ENCODE peak calls at places on chromosomes 16 and 17, in six cellular contexts. One of them, this sample, is unnamed.

GRCh38 chr16:82439678-82440293 is 187.0 kb upstream of the CDH13 start:
- DNase-seq in H1: no peak
- DNase-seq in GM12892: no peak
- DNase-seq in K562: no peak
- DNase-seq in HepG2: peak
- DNase-seq in GM12878: no peak
- DNase-seq in this sample: peak

GRCh38 chr17:77233635-77234334 is 93.0 kb downstream of the SEC14L1 start:
- DNase-seq in H1: no peak
- DNase-seq in GM12892: peak
- DNase-seq in K562: peak
- DNase-seq in HepG2: peak
- DNase-seq in GM12878: peak
- DNase-seq in this sample: peak

GRCh38 chr16:53131050-53131362 is 76.2 kb downstream of the CHD9 start:
- DNase-seq in H1: no peak
- DNase-seq in GM12892: no peak
- DNase-seq in K562: no peak
- DNase-seq in HepG2: no peak
- DNase-seq in GM12878: no peak
- DNase-seq in this sample: no peak

GRCh38 chr16:67451061-67451703 is 20.3 kb downstream of the HSD11B2 start:
- DNase-seq in H1: no peak
- DNase-seq in GM12892: no peak
- DNase-seq in K562: no peak
- DNase-seq in HepG2: no peak
- DNase-seq in GM12878: no peak
- DNase-seq in this sample: no peak

GRCh38 chr17:17749921-17750320 is 68.7 kb downstream of the RAI1 start:
- DNase-seq in H1: peak
- DNase-seq in GM12892: no peak
- DNase-seq in K562: peak
- DNase-seq in HepG2: peak
- DNase-seq in GM12878: peak
- DNase-seq in this sample: no peak

GRCh38 chr17:3759597-3760216 is 36.0 kb downstream of the HASPIN start:
- DNase-seq in H1: no peak
- DNase-seq in GM12892: no peak
- DNase-seq in K562: peak
- DNase-seq in HepG2: no peak
- DNase-seq in GM12878: no peak
- DNase-seq in this sample: no peak

GRCh38 chr16:53754938-53755910 is 51.3 kb downstream of the FTO start:
- DNase-seq in H1: no peak
- DNase-seq in GM12892: no peak
- DNase-seq in K562: peak
- DNase-seq in HepG2: no peak
- DNase-seq in GM12878: no peak
- DNase-seq in this sample: no peak

GRCh38 chr17:38511126-38512108 is 83.2 kb downstream of the ARHGAP23 start:
- DNase-seq in H1: no peak
- DNase-seq in GM12892: no peak
- DNase-seq in K562: no peak
- DNase-seq in HepG2: no peak
- DNase-seq in GM12878: no peak
- DNase-seq in this sample: no peak

GRCh38 chr16:84993926-84994325 is 17.4 kb downstream of the ZDHHC7 start:
- DNase-seq in H1: no peak
- DNase-seq in GM12892: no peak
- DNase-seq in K562: no peak
- DNase-seq in HepG2: no peak
- DNase-seq in GM12878: no peak
- DNase-seq in this sample: no peak

GRCh38 chr17:57461082-57461481 is 204.8 kb downstream of the MSI2 start:
- DNase-seq in H1: no peak
- DNase-seq in GM12892: no peak
- DNase-seq in K562: no peak
- DNase-seq in HepG2: no peak
- DNase-seq in GM12878: no peak
- DNase-seq in this sample: no peak

DNA sequence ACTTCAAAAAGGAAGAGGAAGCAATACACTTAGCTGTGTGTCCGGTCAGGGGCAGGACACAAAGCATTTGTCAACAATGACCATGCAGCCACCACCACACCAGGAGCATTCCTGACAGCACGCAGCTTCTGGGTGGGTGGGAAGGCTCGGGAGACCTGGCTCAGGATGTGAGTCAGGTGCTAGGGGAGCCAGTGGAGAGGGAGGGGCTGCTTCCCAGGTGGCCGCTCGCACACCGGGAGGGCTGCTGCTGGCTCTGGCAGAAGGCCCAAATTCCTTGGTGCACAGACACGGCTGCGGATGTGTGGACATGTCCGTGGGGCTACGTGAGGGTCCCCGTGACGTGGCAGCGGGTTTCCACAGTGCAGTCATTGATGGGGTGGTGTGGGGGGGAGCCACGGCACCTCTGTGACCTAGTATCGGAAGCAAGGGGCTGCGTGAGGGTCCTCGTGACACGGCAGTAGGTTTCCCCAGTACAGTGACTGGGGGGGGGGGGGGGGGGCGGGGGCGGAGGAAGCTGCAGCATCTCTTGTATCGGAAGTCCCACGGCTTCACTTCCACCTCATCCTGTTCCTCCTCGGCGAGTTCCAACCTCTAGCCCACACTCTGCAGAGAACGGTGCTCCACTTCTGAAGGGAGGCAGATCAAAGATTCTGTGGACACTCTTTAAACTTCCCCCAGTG is 112.8 kb downstream of the ZNF778 start:
- DNase-seq in H1: no peak
- DNase-seq in GM12892: no peak
- DNase-seq in K562: no peak
- DNase-seq in HepG2: peak
- DNase-seq in GM12878: no peak
- DNase-seq in this sample: no peak
- TF ChIP-seq POLR2AphosphoS5 in H1: no peak
- TF ChIP-seq POLR2AphosphoS5 in GM12892: no peak
- TF ChIP-seq POLR2AphosphoS5 in K562: peak
- TF ChIP-seq POLR2AphosphoS5 in HepG2: no peak
- TF ChIP-seq POLR2AphosphoS5 in GM12878: no peak
- TF ChIP-seq POLR2AphosphoS5 in this sample: no peak

DNA sequence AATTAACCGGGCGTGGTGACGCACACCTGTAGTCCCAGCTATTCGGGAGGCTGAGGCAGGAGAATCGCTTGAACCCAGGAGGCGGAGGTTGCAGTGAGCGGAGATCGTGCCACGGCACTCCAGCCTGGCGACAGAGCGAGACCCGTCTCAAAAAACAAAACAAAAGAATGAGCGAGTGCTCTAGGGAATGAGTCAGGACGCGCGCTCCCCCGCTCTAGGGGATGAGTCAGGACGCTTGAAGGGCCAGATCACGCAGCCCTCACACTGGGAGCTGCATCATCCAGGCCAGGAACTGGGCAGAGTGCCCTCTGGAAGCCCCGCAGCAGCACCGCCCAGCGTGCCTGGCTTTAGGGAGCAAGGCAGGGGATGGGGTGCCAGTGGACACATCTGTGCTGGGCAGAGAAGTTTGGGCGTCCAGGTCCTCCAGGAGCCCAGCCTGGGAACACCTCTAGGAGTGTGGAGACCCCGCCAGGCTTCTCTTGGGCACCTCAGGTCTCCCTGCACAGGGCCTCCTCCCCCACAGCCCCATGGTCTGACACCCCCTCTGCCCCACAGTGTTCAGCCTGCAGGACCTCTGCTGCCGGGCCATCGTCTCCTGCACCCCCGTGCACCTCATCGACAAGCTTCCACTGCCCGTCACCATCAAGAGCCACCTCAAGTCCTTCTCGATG is 3.9 kb upstream of the WFIKKN1 start:
- DNase-seq in H1: no peak
- DNase-seq in GM12892: no peak
- DNase-seq in K562: peak
- DNase-seq in HepG2: no peak
- DNase-seq in GM12878: no peak
- DNase-seq in this sample: no peak
- TF ChIP-seq TAF1 in H1: no peak
- TF ChIP-seq TAF1 in GM12892: no peak
- TF ChIP-seq TAF1 in K562: no peak
- TF ChIP-seq TAF1 in HepG2: no peak
- TF ChIP-seq TAF1 in GM12878: no peak
- TF ChIP-seq TAF1 in this sample: no peak

GRCh38 chr17:82228278-82228841 is 482 bp upstream of the SLC16A3 start:
- DNase-seq in H1: no peak
- DNase-seq in GM12892: peak
- DNase-seq in K562: no peak
- DNase-seq in HepG2: no peak
- DNase-seq in GM12878: no peak
- DNase-seq in this sample: peak
- TF ChIP-seq POLR2A in H1: no peak
- TF ChIP-seq POLR2A in GM12892: no peak
- TF ChIP-seq POLR2A in K562: no peak
- TF ChIP-seq POLR2A in HepG2: no peak
- TF ChIP-seq POLR2A in GM12878: peak
- TF ChIP-seq POLR2A in this sample: peak

DNA sequence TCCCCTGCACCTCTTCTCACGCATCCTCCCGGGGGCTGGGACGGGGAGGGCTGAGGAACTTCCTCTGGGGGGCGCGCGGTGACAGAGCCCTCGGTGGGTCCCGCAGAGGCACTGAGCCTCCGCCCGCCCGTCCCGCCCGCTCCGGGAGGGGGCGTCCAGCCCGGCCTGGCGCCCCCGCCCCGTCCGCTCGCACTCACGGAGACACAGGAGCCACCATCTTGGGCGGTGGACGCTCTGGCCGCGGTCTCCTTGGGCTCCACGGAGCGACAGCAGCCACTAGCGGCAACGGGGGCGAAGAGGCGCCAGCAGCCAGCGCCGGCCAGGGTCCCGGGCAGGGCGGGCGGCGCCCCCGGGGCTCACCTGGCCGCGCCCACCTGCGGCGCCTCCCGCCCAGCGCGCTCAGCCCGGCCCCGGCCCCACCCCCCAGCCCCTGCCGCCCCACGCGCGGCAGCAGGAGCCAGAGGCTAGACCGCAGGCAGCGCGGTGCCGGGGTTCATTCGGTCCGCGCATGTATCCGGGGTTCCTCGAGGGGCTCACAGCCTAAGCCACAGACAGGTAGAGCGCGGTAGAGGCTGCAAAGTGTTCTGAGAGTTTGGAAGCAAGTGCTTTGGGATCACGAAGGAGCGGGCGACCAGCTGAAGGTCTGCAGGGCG is at the start of gene C17orf113:
- DNase-seq in H1: no peak
- DNase-seq in GM12892: peak
- DNase-seq in K562: peak
- DNase-seq in HepG2: peak
- DNase-seq in GM12878: no peak
- DNase-seq in this sample: peak
- TF ChIP-seq POLR2AphosphoS5 in H1: peak
- TF ChIP-seq POLR2AphosphoS5 in GM12892: no peak
- TF ChIP-seq POLR2AphosphoS5 in K562: no peak
- TF ChIP-seq POLR2AphosphoS5 in HepG2: no peak
- TF ChIP-seq POLR2AphosphoS5 in GM12878: no peak
- TF ChIP-seq POLR2AphosphoS5 in this sample: no peak

GRCh38 chr17:60637683-60638082 is 37.7 kb downstream of the PPM1D start:
- DNase-seq in H1: no peak
- DNase-seq in GM12892: no peak
- DNase-seq in K562: no peak
- DNase-seq in HepG2: no peak
- DNase-seq in GM12878: no peak
- DNase-seq in this sample: no peak

GRCh38 chr17:60639019-60639330 is 38.7 kb upstream of the BCAS3 start:
- DNase-seq in H1: no peak
- DNase-seq in GM12892: no peak
- DNase-seq in K562: no peak
- DNase-seq in HepG2: no peak
- DNase-seq in GM12878: no peak
- DNase-seq in this sample: no peak

GRCh38 chr17:60641126-60641525 is 36.5 kb upstream of the BCAS3 start:
- DNase-seq in H1: no peak
- DNase-seq in GM12892: no peak
- DNase-seq in K562: no peak
- DNase-seq in HepG2: no peak
- DNase-seq in GM12878: no peak
- DNase-seq in this sample: no peak

GRCh38 chr17:60641810-60642220 is 35.8 kb upstream of the BCAS3 start:
- DNase-seq in H1: peak
- DNase-seq in GM12892: peak
- DNase-seq in K562: peak
- DNase-seq in HepG2: peak
- DNase-seq in GM12878: no peak
- DNase-seq in this sample: peak

GRCh38 chr17:60640503-60640902 is 37.1 kb upstream of the BCAS3 start:
- DNase-seq in H1: no peak
- DNase-seq in GM12892: no peak
- DNase-seq in K562: peak
- DNase-seq in HepG2: peak
- DNase-seq in GM12878: no peak
- DNase-seq in this sample: no peak
- TF ChIP-seq TAF1 in H1: no peak
- TF ChIP-seq TAF1 in GM12892: no peak
- TF ChIP-seq TAF1 in K562: no peak
- TF ChIP-seq TAF1 in HepG2: no peak
- TF ChIP-seq TAF1 in GM12878: no peak
- TF ChIP-seq TAF1 in this sample: no peak